ENCODE peak calls at places on chromosomes 6 and 20, in eight cellular contexts. U is germinal center; R is activated T-helper 1 cell treated with anti-CD3 and anti-CD28 coated beads, Interleukin-2, amount 50 U/mL, for 16 hours; P is T-helper 1 cell; Y is esophagus squamous epithelium; H is NB4; Q is neural progenitor cell; Z is lower leg skin. N is an unnamed sample.

GRCh38 chr6:136782021-136782770 is 10.1 kb downstream of the MAP3K5 start:
- DNase-seq in P (no peak), Z (no peak), Y (no peak), R (no peak), H (peak), Q (no peak), U (no peak), N (no peak)

GRCh38 chr6:6684365-6684833 is 95.9 kb downstream of the LY86 start:
- DNase-seq in U (no peak), P (no peak), R (no peak), Z (no peak), H (peak), Y (no peak), Q (no peak), N (no peak)

GRCh38 chr20:4546342-4546741 is 175.4 kb upstream of the PRND start:
- DNase-seq in R (no peak), Z (no peak), P (no peak), H (no peak), Q (no peak), U (no peak), Y (no peak), N (no peak)

GRCh38 chr6:129638055-129639019 is 71.6 kb downstream of the ARHGAP18 start:
- DNase-seq in H (no peak), Y (no peak), P (no peak), R (no peak), Q (no peak), U (no peak), Z (no peak), N (no peak)

GRCh38 chr6:123888779-123889513 is 85.3 kb downstream of the NKAIN2 start:
- DNase-seq in Z (no peak), P (no peak), Y (no peak), H (no peak), Q (no peak), U (no peak), R (no peak), N (no peak)

GRCh38 chr6:46734867-46735719 is at the start of gene PLA2G7:
- DNase-seq in P (no peak), Y (no peak), R (no peak), U (peak), H (no peak), Q (peak), Z (no peak), N (no peak)

GRCh38 chr6:111691345-111692225 is 85.9 kb upstream of the TRAF3IP2 start:
- DNase-seq in Q (no peak), H (no peak), Z (no peak), U (no peak), R (no peak), Y (no peak), P (no peak), N (no peak)

GRCh38 chr6:33794910-33795615 is 6.1 kb upstream of the LEMD2 start:
- DNase-seq in Q (no peak), Z (no peak), Y (no peak), H (no peak), R (no peak), P (no peak), U (no peak), N (no peak)

GRCh38 chr6:39891976-39892375 is 42.3 kb downstream of the MOCS1 start:
- DNase-seq in Y (no peak), Q (no peak), H (no peak), P (no peak), R (no peak), Z (no peak), U (no peak), N (no peak)

GRCh38 chr6:5098501-5099270 is 13.5 kb downstream of the PPP1R3G start:
- DNase-seq in Y (no peak), Z (no peak), P (no peak), H (no peak), R (no peak), U (no peak), Q (no peak), N (no peak)

GRCh38 chr20:14521436-14521835 is 184.0 kb upstream of the FLRT3 start:
- DNase-seq in Y (no peak), Q (no peak), P (no peak), U (no peak), H (no peak), R (no peak), Z (no peak), N (no peak)

GRCh38 chr6:82246802-82247633 is 526 bp downstream of the IBTK start:
- DNase-seq in Q (peak), H (peak), Z (peak), U (peak), R (no peak), Y (no peak), P (no peak), N (no peak)

GRCh38 chr6:106134906-106135634 is 48.9 kb downstream of the PRDM1 start:
- DNase-seq in Z (no peak), R (no peak), H (no peak), U (no peak), P (no peak), Q (no peak), Y (no peak), N (no peak)

GRCh38 chr6:108627692-108628565 is 67.2 kb downstream of the FOXO3 start:
- DNase-seq in Y (no peak), P (no peak), Q (no peak), H (no peak), U (no peak), Z (no peak), R (no peak), N (no peak)

GRCh38 chr6:133040025-133040838 is 200.9 kb upstream of the EYA4 start:
- DNase-seq in P (no peak), U (no peak), R (no peak), Y (no peak), Q (peak), Z (no peak), H (peak), N (no peak)

GRCh38 chr6:25312703-25313102 is 33.5 kb downstream of the CARMIL1 start:
- DNase-seq in Q (no peak), H (no peak), Z (no peak), R (no peak), U (no peak), P (no peak), Y (no peak), N (no peak)

GRCh38 chr20:18795366-18795765 is 18.2 kb upstream of the SCP2D1 start:
- DNase-seq in Z (no peak), U (no peak), Y (no peak), H (no peak), P (no peak), R (no peak), Q (no peak), N (no peak)

GRCh38 chr6:35719830-35720733 is 16.8 kb upstream of the ARMC12 start:
- DNase-seq in H (peak), Q (peak), P (no peak), U (peak), Z (peak), Y (no peak), R (no peak), N (no peak)

GRCh38 chr20:5945963-5946362 is 4.4 kb downstream of the TRMT6 start:
- DNase-seq in P (no peak), R (no peak), U (no peak), Y (no peak), Z (no peak), H (peak), Q (no peak), N (no peak)

GRCh38 chr6:170049641-170050491 is 241.0 kb downstream of the DLL1 start:
- DNase-seq in Y (no peak), Z (peak), H (peak), U (no peak), P (no peak), Q (no peak), R (no peak), N (no peak)

GRCh38 chr20:4406627-4407026 is 315.1 kb upstream of the PRND start:
- DNase-seq in H (no peak), P (no peak), R (no peak), Q (no peak), U (no peak), Z (no peak), Y (no peak), N (no peak)

GRCh38 chr6:111263837-111264236 is 176.5 kb downstream of the SLC16A10 start:
- DNase-seq in Q (no peak), H (peak), P (no peak), R (no peak), U (no peak), Y (no peak), Z (no peak), N (no peak)

GRCh38 chr20:37154684-37155298 is 24.3 kb upstream of the RPN2 start:
- DNase-seq in H (no peak), U (no peak), Y (no peak), Z (no peak), P (no peak), Q (no peak), R (no peak), N (no peak)

GRCh38 chr20:17609978-17610377 is 40.1 kb downstream of the DSTN start:
- DNase-seq in U (no peak), Z (peak), H (no peak), Q (no peak), R (no peak), Y (no peak), P (no peak), N (no peak)

GRCh38 chr20:17676942-17677341 is 5.1 kb downstream of the RRBP1 start:
- DNase-seq in Q (no peak), Z (no peak), Y (no peak), P (no peak), R (no peak), U (no peak), H (no peak), N (no peak)

GRCh38 chr6:17042422-17043147 is 59.3 kb upstream of the STMND1 start:
- DNase-seq in H (no peak), Q (peak), Y (no peak), U (no peak), Z (no peak), R (no peak), P (no peak), N (no peak)

GRCh38 chr6:159727717-159728440 is 573 bp downstream of the WTAP start:
- DNase-seq in Q (no peak), U (peak), R (no peak), Z (no peak), Y (no peak), H (peak), P (no peak), N (no peak)

GRCh38 chr20:20225325-20225724 is 142.6 kb upstream of the INSM1 start:
- DNase-seq in Z (no peak), Q (peak), Y (no peak), P (no peak), H (no peak), U (no peak), R (no peak), N (no peak)

GRCh38 chr20:13771853-13772453 is 12.8 kb downstream of the ESF1 start:
- DNase-seq in R (no peak), Q (peak), U (peak), Z (no peak), P (no peak), H (peak), Y (no peak), N (no peak)

GRCh38 chr6:144036064-144036873 is 28.2 kb upstream of the PLAGL1 start:
- DNase-seq in Y (no peak), Z (peak), U (no peak), Q (peak), R (no peak), P (no peak), H (peak), N (no peak)

GRCh38 chr6:71277926-71278594 is 10.6 kb upstream of the OGFRL1 start:
- DNase-seq in Z (no peak), Y (no peak), Q (no peak), R (no peak), P (no peak), H (no peak), U (no peak), N (no peak)

N was measured in T-helper 9 cell.